ENCODE peak calls at places on chromosomes 3 and 15, in four cellular contexts. Q is Panc1; C is GM03348; X is activated CD4-positive, alpha-beta T cell treated with anti-CD3 and anti-CD28 coated beads for 36 hours. A is an unnamed sample.
A peak's percentile ranks its signal among the peaks of the same experiment; 100 is the strongest.

GRCh38 chr3:179146911-179147570 is 1.1 kb upstream of the PIK3CA start:
- DNase-seq in C (peak; percentile 62), X (peak; percentile 35), Q (peak; percentile 80), A (peak; percentile 78)

GRCh38 chr15:31302029-31302657 is 24.5 kb upstream of the KLF13 start:
- DNase-seq in Q (no peak), X (no peak), C (no peak), A (peak; percentile 65)

GRCh38 chr3:170054204-170054603 is 16.4 kb downstream of the GPR160 start:
- DNase-seq in C (no peak), X (no peak), Q (no peak), A (no peak)

GRCh38 chr3:185737020-185737419 is 87.8 kb downstream of the IGF2BP2 start:
- DNase-seq in C (peak; percentile 47), Q (no peak), X (no peak), A (peak; percentile 11)

GRCh38 chr3:153422314-153422713 is 260.3 kb downstream of the RAP2B start:
- DNase-seq in Q (no peak), X (no peak), C (no peak), A (no peak)

GRCh38 chr3:60048447-60048848 is 998.6 kb upstream of the CFAP20DC start:
- DNase-seq in C (no peak), X (peak; percentile 65), Q (no peak), A (no peak)

GRCh38 chr15:32861741-32862140 is 143.9 kb downstream of the GREM1 start:
- DNase-seq in Q (no peak), X (no peak), C (peak; percentile 72), A (peak; percentile 69)

GRCh38 chr15:69298697-69299441 is at the start of gene PAQR5:
- DNase-seq in Q (no peak), X (peak; percentile 36), C (peak; percentile 92), A (peak; percentile 92)

GRCh38 chr3:55488398-55489055 is 1.4 kb upstream of the WNT5A start:
- DNase-seq in X (peak; percentile 56), C (peak; percentile 94), Q (no peak), A (peak; percentile 97)

GRCh38 chr3:175065492-175065891 is 206.4 kb downstream of the NAALADL2 start:
- DNase-seq in Q (no peak), X (no peak), C (no peak), A (no peak)

GRCh38 chr3:73604491-73604890 is 20.2 kb downstream of the PDZRN3 start:
- DNase-seq in Q (no peak), C (peak; percentile 27), X (no peak), A (no peak)

GRCh38 chr3:187000711-187001151 is 70.4 kb downstream of the ST6GAL1 start:
- DNase-seq in X (peak; percentile 54), C (no peak), Q (no peak), A (no peak)

GRCh38 chr3:124315215-124316033 is 323.5 kb upstream of the ROPN1 start:
- DNase-seq in Q (no peak), C (peak; percentile 29), X (no peak), A (no peak)

GRCh38 chr15:90106522-90107117 is 4.4 kb upstream of the IDH2 start:
- DNase-seq in C (peak; percentile 84), X (no peak), Q (no peak), A (peak; percentile 97)

GRCh38 chr3:114539525-114539924 is 245.7 kb downstream of the TIGIT start:
- DNase-seq in C (no peak), Q (no peak), X (no peak), A (no peak)

GRCh38 chr3:129656659-129657247 is 50.3 kb upstream of the PLXND1 start:
- DNase-seq in X (no peak), Q (no peak), C (no peak), A (no peak)

GRCh38 chr15:92111756-92112155 is 258.2 kb downstream of the SLCO3A1 start:
- DNase-seq in C (peak; percentile 41), X (no peak), Q (no peak), A (no peak)

GRCh38 chr3:22245122-22245521 is 494.1 kb upstream of the ZNF385D start:
- DNase-seq in C (peak; percentile 72), X (no peak), Q (no peak), A (no peak)